ENCODE peak calls at places on chromosomes 6 and 20, in five cellular contexts. H is prostate gland; E is T-helper 2 cell; B is NCI-H2081; I is effector memory CD8-positive, alpha-beta T cell. A is an unnamed sample.
A peak's percentile ranks its signal among the peaks of the same experiment; 100 is the strongest.

GRCh38 chr20:3857405-3857804 is 10.8 kb downstream of the MAVS start:
- DNase-seq in E (no peak), H (no peak), B (peak; percentile 90), I (no peak), A (no peak)

GRCh38 chr6:114140416-114140815 is 169.5 kb upstream of the HDAC2 start:
- DNase-seq in E (no peak), H (no peak), B (no peak), I (no peak), A (no peak)

GRCh38 chr6:1502041-1502440 is 107.7 kb upstream of the FOXC1 start:
- DNase-seq in I (no peak), H (no peak), E (no peak), B (no peak), A (no peak)

GRCh38 chr6:23642849-23643248 is 483.2 kb upstream of the NRSN1 start:
- DNase-seq in I (no peak), H (no peak), E (no peak), B (peak; percentile 34), A (no peak)

GRCh38 chr20:51365670-51366069 is 176.8 kb downstream of the NFATC2 start:
- DNase-seq in B (no peak), I (no peak), H (no peak), E (no peak), A (no peak)

GRCh38 chr6:147509900-147510299 is 1.4 kb downstream of the SAMD5 start:
- DNase-seq in I (no peak), B (no peak), E (no peak), H (no peak), A (no peak)

GRCh38 chr20:33719277-33719988 is 677 bp downstream of the PXMP4 start:
- DNase-seq in I (no peak), H (no peak), E (peak; percentile 12), B (no peak), A (no peak)

GRCh38 chr20:10551732-10552724 is 116.9 kb downstream of the SLX4IP start:
- DNase-seq in B (no peak), E (no peak), H (no peak), I (no peak), A (no peak)

GRCh38 chr6:15544321-15544900 is 118.4 kb downstream of the DTNBP1 start:
- DNase-seq in B (no peak), H (no peak), E (no peak), I (no peak), A (no peak)

GRCh38 chr6:113819169-113819830 is 37.8 kb upstream of the MARCKS start:
- DNase-seq in H (no peak), B (no peak), E (no peak), I (no peak), A (no peak)

GRCh38 chr6:82144007-82144851 is 103.3 kb downstream of the IBTK start:
- DNase-seq in B (no peak), H (no peak), E (no peak), I (no peak), A (no peak)

GRCh38 chr6:151044465-151045441 is 179.3 kb downstream of the MTHFD1L start:
- DNase-seq in H (peak; percentile 73), I (no peak), E (no peak), B (peak; percentile 89), A (no peak)

GRCh38 chr6:45001663-45002062 is 326.5 kb upstream of the RUNX2 start:
- DNase-seq in B (no peak), H (no peak), E (peak; percentile 94), I (no peak), A (no peak)

GRCh38 chr20:54345301-54345724 is 130.1 kb upstream of the DOK5 start:
- DNase-seq in H (no peak), B (no peak), I (no peak), E (peak; percentile 9), A (no peak)

GRCh38 chr6:33215281-33215680 is 7.0 kb downstream of the RING1 start:
- DNase-seq in B (no peak), E (no peak), H (no peak), I (no peak), A (no peak)

GRCh38 chr20:37556538-37556937 is 28.9 kb upstream of the BLCAP start:
- DNase-seq in B (no peak), I (no peak), E (no peak), H (no peak), A (no peak)

GRCh38 chr6:55176958-55177357 is 2.6 kb downstream of the HCRTR2 start:
- DNase-seq in I (no peak), E (no peak), H (no peak), B (no peak), A (no peak)

GRCh38 chr20:57194154-57194553 is 72.3 kb downstream of the BMP7 start:
- DNase-seq in B (no peak), H (no peak), E (no peak), I (no peak), A (no peak)

GRCh38 chr20:4795394-4795793 is 73.7 kb downstream of the PRND start:
- DNase-seq in I (no peak), H (no peak), B (no peak), E (peak; percentile 82), A (no peak)

GRCh38 chr6:84249724-84250123 is 22.3 kb upstream of the CEP162 start:
- DNase-seq in E (no peak), B (peak; percentile 3), I (no peak), H (no peak), A (no peak)

GRCh38 chr20:58623579-58624473 is 27.3 kb upstream of the STX16 start:
- DNase-seq in I (no peak), E (no peak), H (no peak), B (no peak), A (no peak)

GRCh38 chr20:35854697-35855434 is 83.1 kb downstream of the PHF20 start:
- DNase-seq in I (no peak), B (no peak), E (no peak), H (no peak), A (no peak)

GRCh38 chr6:113475392-113475791 is 381.8 kb upstream of the MARCKS start:
- DNase-seq in B (no peak), H (no peak), E (no peak), I (no peak), A (no peak)

GRCh38 chr20:35839891-35840290 is 68.1 kb downstream of the PHF20 start:
- DNase-seq in B (no peak), I (no peak), H (no peak), E (peak; percentile 68), A (no peak)

GRCh38 chr6:113936093-113936934 is 34.6 kb downstream of the HDAC2 start:
- DNase-seq in B (peak; percentile 60), I (peak; percentile 15), H (peak; percentile 6), E (peak; percentile 49), A (no peak)

GRCh38 chr6:34154668-34155447 is 9.0 kb upstream of the GRM4 start:
- DNase-seq in B (peak; percentile 44), E (peak; percentile 57), H (no peak), I (peak; percentile 59), A (peak; percentile 50)

GRCh38 chr6:155646443-155646842 is 190.8 kb upstream of the NOX3 start:
- DNase-seq in B (no peak), H (peak; percentile 10), I (no peak), E (no peak), A (no peak)

GRCh38 chr20:8129211-8129986 is 2.7 kb upstream of the PLCB1 start:
- DNase-seq in E (no peak), I (no peak), B (no peak), H (no peak), A (no peak)

GRCh38 chr6:46932526-46932925 is 10.8 kb upstream of the ADGRF5 start:
- DNase-seq in E (no peak), H (no peak), I (no peak), B (no peak), A (no peak)

GRCh38 chr6:2072450-2072849 is 173.0 kb downstream of the GMDS start:
- DNase-seq in I (no peak), B (no peak), E (no peak), H (no peak), A (no peak)

GRCh38 chr6:144294016-144294415 is 8.9 kb downstream of the UTRN start:
- DNase-seq in E (no peak), B (no peak), I (no peak), H (no peak), A (no peak)

GRCh38 chr20:48295966-48296421 is 510.7 kb upstream of the SULF2 start:
- DNase-seq in H (no peak), I (no peak), E (no peak), B (no peak), A (no peak)

GRCh38 chr6:37137201-37137880 is 32.6 kb upstream of the PIM1 start:
- DNase-seq in H (no peak), E (peak; percentile 69), I (peak; percentile 39), B (no peak), A (peak; percentile 53)

GRCh38 chr20:10611357-10611756 is 62.4 kb downstream of the JAG1 start:
- DNase-seq in H (peak; percentile 33), B (no peak), I (no peak), E (no peak), A (no peak)

GRCh38 chr6:139764498-139764986 is 390.1 kb upstream of the CITED2 start:
- DNase-seq in E (peak; percentile 3), I (no peak), B (no peak), H (no peak), A (no peak)

A was measured in stimulated activated naive CD4-positive, alpha-beta T cell treated with Interleukin-2 at 50 U/mL for 16 hours.